ENCODE peak calls at places on chromosomes 16 and 17, in five cellular contexts. Q, Z, A, U and Y are unnamed samples.

GRCh38 chr16:67967956-67968439 is 439 bp downstream of the SLC12A4 start:
- DNase-seq in Q (no peak), U (no peak), A (no peak), Z (no peak), Y (peak)

GRCh38 chr16:84044108-84044488 is 1.5 kb upstream of the SLC38A8 start:
- DNase-seq in U (peak), A (no peak), Q (peak), Z (no peak), Y (no peak)

GRCh38 chr16:9787717-9788116 is 394.5 kb downstream of the GRIN2A start:
- DNase-seq in A (no peak), Z (no peak), Q (peak), U (peak), Y (no peak)

GRCh38 chr17:18182978-18183333 is 672 bp upstream of the ALKBH5 start:
- DNase-seq in Z (peak), U (no peak), Q (no peak), A (peak), Y (peak)

GRCh38 chr16:67389911-67390815 is 3.1 kb downstream of the TPPP3 start:
- DNase-seq in U (no peak), Z (peak), A (no peak), Q (no peak), Y (no peak)

GRCh38 chr17:29561541-29562517 is 5.0 kb downstream of the ABHD15 start:
- DNase-seq in Z (no peak), A (no peak), Q (no peak), U (no peak), Y (no peak)

GRCh38 chr16:63315229-63315628 is 1279.0 kb upstream of the CDH8 start:
- DNase-seq in Q (peak), Z (no peak), U (no peak), A (no peak), Y (no peak)

GRCh38 chr17:73288534-73289302 is 23.1 kb downstream of the CDC42EP4 start:
- DNase-seq in U (peak), A (no peak), Z (peak), Q (peak), Y (no peak)

GRCh38 chr17:80835816-80836657 is 155.6 kb upstream of the CHMP6 start:
- DNase-seq in U (no peak), Z (no peak), A (no peak), Q (no peak), Y (no peak)

GRCh38 chr16:82983390-82983789 is 356.6 kb downstream of the CDH13 start:
- DNase-seq in A (no peak), U (no peak), Q (no peak), Z (no peak), Y (no peak)

GRCh38 chr16:25163683-25164082 is 52.1 kb downstream of the LCMT1 start:
- DNase-seq in A (no peak), Z (no peak), Q (no peak), U (no peak), Y (no peak)

GRCh38 chr17:77716289-77716929 is 242.1 kb upstream of the TNRC6C start:
- DNase-seq in U (peak), A (no peak), Z (no peak), Q (no peak), Y (no peak)

GRCh38 chr17:64120159-64120558 is 9.8 kb downstream of the ERN1 start:
- DNase-seq in Q (no peak), Z (no peak), U (no peak), A (no peak), Y (no peak)

GRCh38 chr16:19086322-19087199 is 19.1 kb downstream of the COQ7 start:
- DNase-seq in U (peak), Z (peak), Q (peak), A (peak), Y (peak)

GRCh38 chr16:75265911-75266701 is 14.7 kb upstream of the BCAR1 start:
- DNase-seq in Z (peak), U (peak), Q (peak), A (no peak), Y (peak)

GRCh38 chr17:18033442-18034099 is 5.4 kb downstream of the ATPAF2 start:
- DNase-seq in Z (no peak), A (peak), U (peak), Q (peak), Y (peak)

GRCh38 chr16:88460496-88461169 is 7.6 kb downstream of the ZFPM1 start:
- DNase-seq in U (no peak), Q (no peak), Z (no peak), A (no peak), Y (no peak)

GRCh38 chr17:58229881-58230280 is 8.5 kb upstream of the LPO start:
- DNase-seq in U (no peak), Q (no peak), Z (no peak), A (no peak), Y (no peak)

GRCh38 chr16:73753931-73754330 is 542.7 kb upstream of the PSMD7 start:
- DNase-seq in A (no peak), Z (no peak), Q (no peak), U (no peak), Y (no peak)

GRCh38 chr16:85479972-85480726 is 133.0 kb upstream of the GSE1 start:
- DNase-seq in Z (no peak), A (no peak), U (no peak), Q (peak), Y (no peak)

GRCh38 chr16:57950382-57950781 is 20.5 kb downstream of the CNGB1 start:
- DNase-seq in A (no peak), U (no peak), Z (no peak), Q (no peak), Y (no peak)

GRCh38 chr17:79171152-79171551 is 96.5 kb downstream of the ENGASE start:
- DNase-seq in Q (no peak), A (no peak), Z (no peak), U (no peak), Y (no peak)

GRCh38 chr16:53626816-53627215 is 76.8 kb downstream of the RPGRIP1L start:
- DNase-seq in A (no peak), U (no peak), Q (no peak), Z (no peak), Y (no peak)

GRCh38 chr17:62672957-62673356 is 45.5 kb downstream of the MRC2 start:
- DNase-seq in Z (no peak), A (no peak), Q (no peak), U (no peak), Y (no peak)

GRCh38 chr16:47644166-47644565 is 183.0 kb downstream of the PHKB start:
- DNase-seq in Q (no peak), A (peak), U (peak), Z (peak), Y (no peak)

GRCh38 chr17:6098050-6098449 is 27.9 kb downstream of the WSCD1 start:
- DNase-seq in U (no peak), Z (no peak), A (no peak), Q (no peak), Y (no peak)

GRCh38 chr17:72682597-72682996 is 409.9 kb downstream of the SLC39A11 start:
- DNase-seq in Q (peak), Z (no peak), U (peak), A (no peak), Y (no peak)

GRCh38 chr17:67992541-67993152 is 3.6 kb downstream of the C17orf58 start:
- DNase-seq in U (peak), Z (no peak), A (no peak), Q (no peak), Y (no peak)

GRCh38 chr17:73089918-73090317 is 2.6 kb downstream of the SLC39A11 start:
- DNase-seq in Z (no peak), U (no peak), A (no peak), Q (no peak), Y (no peak)

GRCh38 chr17:46782250-46782953 is 36.1 kb downstream of the WNT3 start:
- DNase-seq in Z (no peak), A (no peak), U (no peak), Q (peak), Y (no peak)

GRCh38 chr17:28370744-28371103 is 617 bp upstream of the VTN start:
- DNase-seq in Z (no peak), U (no peak), A (no peak), Q (no peak), Y (no peak)

GRCh38 chr17:28372203-28372944 is 880 bp downstream of the SARM1 start:
- DNase-seq in A (no peak), Z (no peak), Q (no peak), U (peak), Y (peak)

GRCh38 chr17:28370035-28370743 is at the start of gene VTN:
- DNase-seq in Q (peak), Z (peak), A (no peak), U (no peak), Y (no peak)

GRCh38 chr17:28372945-28373274 is 1.4 kb downstream of the SARM1 start:
- DNase-seq in U (no peak), Z (no peak), Q (no peak), A (no peak), Y (no peak)

DNA sequence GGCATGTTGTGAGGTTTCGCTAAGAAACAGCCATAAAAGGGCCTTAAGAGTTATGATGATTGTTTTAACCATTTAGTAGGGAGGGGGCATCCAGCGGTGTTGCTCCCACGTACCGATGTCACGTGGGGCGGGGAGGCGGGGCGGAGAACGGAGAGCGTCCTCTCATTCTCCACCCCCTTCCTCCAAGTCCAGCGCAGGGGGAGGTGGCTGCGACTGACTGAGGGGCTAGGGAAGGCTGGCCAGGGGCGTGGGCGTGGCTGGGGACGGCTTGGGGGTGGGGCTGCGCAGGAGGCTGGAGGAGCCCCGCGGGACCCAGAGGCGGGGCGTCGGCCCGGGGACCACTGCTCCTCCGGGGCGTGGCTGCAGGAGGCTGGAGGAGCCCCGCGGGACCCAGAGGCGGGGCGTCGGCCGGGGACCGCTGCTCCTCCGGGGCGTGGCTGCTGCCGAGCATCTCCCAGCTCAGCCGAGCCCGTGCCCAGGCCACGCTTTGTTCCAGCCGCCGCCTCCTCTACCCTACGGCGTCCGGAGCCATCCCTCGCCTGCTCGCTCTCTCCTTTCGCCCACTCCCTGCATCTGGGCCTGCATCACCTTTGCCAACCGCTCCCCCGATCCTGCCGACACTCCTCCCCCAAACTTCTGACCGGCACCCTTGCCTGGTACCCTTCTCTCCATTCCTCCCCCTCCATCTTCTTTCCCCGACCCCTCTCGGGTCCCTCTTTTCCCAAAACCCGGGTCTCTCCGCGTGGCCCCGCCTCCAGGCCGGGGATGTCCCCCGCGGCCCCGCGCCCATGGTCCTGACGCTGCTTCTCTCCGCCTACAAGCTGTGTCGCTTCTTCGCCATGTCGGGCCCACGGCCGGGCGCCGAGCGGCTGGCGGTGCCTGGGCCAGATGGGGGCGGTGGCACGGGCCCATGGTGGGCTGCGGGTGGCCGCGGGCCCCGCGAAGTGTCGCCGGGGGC is at the start of gene SARM1:
- DNase-seq in Z (peak), U (peak), Q (peak), A (peak), Y (peak)
- H3K4me3 ChIP-seq in Z (peak), U (peak), Q (peak), A (peak), Y (peak)

DNA sequence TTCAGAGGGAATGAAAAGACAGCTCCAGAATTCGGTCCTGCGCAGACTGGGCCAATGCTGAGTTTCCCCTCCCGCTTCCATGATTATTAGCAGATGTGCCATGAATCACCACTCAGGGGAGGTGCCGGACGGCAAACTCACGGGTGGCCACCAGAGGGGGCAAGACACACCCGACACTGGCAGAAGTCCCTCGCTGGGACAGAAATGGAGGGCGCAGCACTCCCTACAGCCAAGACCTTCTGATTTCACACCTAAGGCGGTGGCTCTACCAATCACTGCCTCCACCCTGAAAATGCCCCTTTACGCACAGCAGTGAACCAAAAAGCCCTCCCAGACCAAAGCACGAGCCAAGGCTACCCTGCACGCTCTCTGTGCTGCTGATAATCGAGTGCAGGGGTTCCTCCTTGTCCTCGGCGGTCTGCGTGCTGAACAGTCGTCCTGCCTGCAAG is 26.8 kb downstream of the TRAP1 start:
- DNase-seq in Q (peak), Z (peak), U (peak), A (peak), Y (peak)
- H3K4me3 ChIP-seq in Q (no peak), Z (peak), U (peak), A (peak), Y (no peak)

GRCh38 chr17:32523017-32523680 is 36.4 kb downstream of the CDK5R1 start:
- DNase-seq in U (no peak), Z (no peak), Q (no peak), A (no peak), Y (peak)

GRCh38 chr17:32517982-32518381 is 31.2 kb downstream of the CDK5R1 start:
- DNase-seq in Z (no peak), A (no peak), Q (no peak), U (no peak), Y (no peak)

GRCh38 chr17:32518856-32519768 is 32.3 kb downstream of the CDK5R1 start:
- DNase-seq in Q (no peak), A (no peak), Z (no peak), U (peak), Y (peak)

GRCh38 chr17:32519769-32520701 is 33.2 kb downstream of the CDK5R1 start:
- DNase-seq in Q (no peak), U (peak), Z (no peak), A (no peak), Y (peak)

DNA sequence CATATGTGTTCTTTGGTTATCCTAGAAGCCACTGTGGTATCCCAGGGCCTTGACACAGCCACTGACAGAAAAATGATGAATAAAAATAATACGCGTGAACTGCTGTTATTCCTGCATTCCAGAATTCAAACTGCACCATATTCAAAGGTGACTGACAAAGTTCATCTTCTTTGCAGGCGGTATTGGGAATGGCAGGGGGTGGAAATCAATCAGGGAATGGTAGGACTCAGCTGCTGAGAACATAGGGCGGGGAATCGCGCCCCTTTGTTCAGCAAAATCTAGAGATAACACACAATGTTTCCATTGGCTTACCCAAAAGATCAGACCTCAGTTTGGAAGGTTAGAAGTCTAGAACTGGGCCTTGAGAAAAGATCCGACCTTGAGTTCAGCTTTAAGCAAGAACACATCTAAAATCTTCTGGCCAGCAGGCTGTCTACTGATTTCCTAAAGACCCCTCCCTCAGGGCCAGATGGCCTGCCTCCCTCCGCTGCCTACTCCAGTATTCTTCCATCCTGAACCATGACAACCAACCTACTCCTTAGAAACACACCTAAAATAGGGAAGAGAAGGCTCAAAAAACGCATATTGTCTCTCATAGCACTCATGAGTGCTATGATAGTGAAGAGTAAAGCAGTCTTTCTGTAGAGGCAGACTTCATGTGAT is 34.1 kb downstream of the CDK5R1 start:
- DNase-seq in A (no peak), Q (no peak), Z (no peak), U (no peak), Y (no peak)
- H3K4me3 ChIP-seq in A (no peak), Q (no peak), Z (no peak), U (no peak), Y (no peak)

GRCh38 chr17:27457405-27457730 is 1.1 kb downstream of the KSR1 start:
- DNase-seq in A (no peak), Q (no peak), U (no peak), Z (no peak), Y (no peak)
- H3K4me3 ChIP-seq in A (peak), Q (peak), U (peak), Z (peak), Y (peak)

GRCh38 chr16:77790964-77791363 is 2.6 kb downstream of the VAT1L start:
- DNase-seq in Q (no peak), U (peak), Z (no peak), A (no peak), Y (no peak)

GRCh38 chr16:77789646-77790370 is 1.4 kb downstream of the VAT1L start:
- DNase-seq in Q (no peak), Z (no peak), U (no peak), A (no peak), Y (no peak)

GRCh38 chr16:77788196-77789084 is at the start of gene VAT1L:
- DNase-seq in Q (peak), Z (peak), A (no peak), U (peak), Y (peak)

GRCh38 chr16:77787452-77787851 is 912 bp upstream of the VAT1L start:
- DNase-seq in A (no peak), U (no peak), Q (no peak), Z (no peak), Y (no peak)

DNA sequence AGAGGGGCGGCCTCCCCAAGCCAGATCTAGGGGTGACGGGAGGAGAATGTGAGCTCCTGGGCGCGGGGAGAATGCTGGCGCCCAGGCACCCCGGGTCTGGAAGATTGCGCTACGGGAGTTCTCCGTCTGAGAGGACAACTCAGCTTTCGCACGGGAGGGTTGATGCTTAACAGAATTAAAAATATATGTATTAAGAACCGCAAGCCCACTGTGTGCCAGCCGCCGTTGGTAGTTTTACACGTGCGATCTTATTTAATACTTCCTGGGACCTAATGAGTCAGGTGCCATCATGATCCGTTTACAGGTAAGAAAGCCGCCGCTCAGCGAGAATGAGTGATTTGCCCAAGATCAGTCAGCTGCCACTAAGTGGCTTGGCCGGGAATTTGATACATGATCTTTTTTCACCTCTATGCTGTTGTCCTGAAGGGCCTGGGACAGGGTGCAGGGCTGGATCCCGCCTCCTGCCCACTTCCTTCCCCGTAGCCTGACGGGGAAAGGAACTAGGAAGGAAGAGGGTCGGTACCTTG is 784 bp downstream of the VAT1L start:
- DNase-seq in Z (no peak), U (no peak), Q (no peak), A (no peak), Y (no peak)
- H3K4me3 ChIP-seq in Z (peak), U (peak), Q (peak), A (peak), Y (no peak)

GRCh38 chr16:56657555-56658430 is at the start of gene MT1F:
- DNase-seq in Z (peak), A (no peak), U (peak), Q (peak), Y (peak)

GRCh38 chr16:56653218-56653617 is 1.5 kb downstream of the MT1B start:
- DNase-seq in U (no peak), Q (no peak), A (no peak), Z (no peak), Y (no peak)

GRCh38 chr16:56652600-56652999 is 914 bp downstream of the MT1B start:
- DNase-seq in Q (no peak), U (no peak), A (no peak), Z (no peak), Y (no peak)

GRCh38 chr16:56662357-56663354 is 4.9 kb downstream of the MT1F start:
- DNase-seq in U (no peak), A (no peak), Z (no peak), Q (no peak), Y (no peak)

GRCh38 chr16:56658476-56658875 is 717 bp downstream of the MT1F start:
- DNase-seq in Z (no peak), A (no peak), Q (no peak), U (no peak), Y (no peak)
- H3K4me3 ChIP-seq in Z (peak), A (no peak), Q (peak), U (no peak), Y (no peak)

GRCh38 chr16:11672206-11673090 is 4.2 kb downstream of the SNN start:
- DNase-seq in U (no peak), Q (no peak), Z (no peak), A (no peak), Y (peak)
- H3K4me3 ChIP-seq in U (no peak), Q (no peak), Z (no peak), A (no peak), Y (peak)

GRCh38 chr17:1998426-1998784 is 26.7 kb downstream of the RTN4RL1 start:
- DNase-seq in U (no peak), A (no peak), Z (no peak), Q (no peak), Y (no peak)
- H3K4me3 ChIP-seq in U (peak), A (peak), Z (peak), Q (peak), Y (no peak)

DNA sequence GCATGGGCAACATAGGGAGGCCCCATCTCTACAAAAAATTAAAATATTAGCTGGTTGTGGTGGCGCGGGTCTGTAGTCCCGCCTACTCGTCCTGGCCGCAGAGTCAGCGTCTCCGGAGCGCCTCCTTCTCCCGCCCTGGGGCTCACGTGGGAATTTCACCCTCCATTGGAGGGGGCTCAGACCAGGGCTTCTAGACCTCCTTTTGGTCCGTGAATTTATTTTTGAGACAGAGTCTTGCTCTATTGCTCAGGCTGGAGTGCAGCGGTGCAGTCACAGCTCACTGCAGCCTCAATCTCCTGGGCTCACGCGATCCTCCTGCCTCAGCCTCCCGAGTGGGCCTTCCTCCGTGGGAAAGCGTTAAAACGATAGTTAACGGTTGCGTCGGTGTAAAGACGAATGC is 394 bp upstream of the NME4 start:
- DNase-seq in Z (no peak), U (peak), A (no peak), Q (peak), Y (no peak)
- H3K4me3 ChIP-seq in Z (peak), U (peak), A (peak), Q (peak), Y (peak)